ENCODE peak calls at places on chromosomes 4 and X, in seven cellular contexts. One of them, this sample, is unnamed.

GRCh38 chr4:154626793-154627484 is 14.5 kb upstream of the FGG start:
- DNase-seq in IMR-90: peak
- DNase-seq in coronary artery: no peak
- DNase-seq in colonic mucosa: peak
- DNase-seq in mesothelial cell of epicardium: peak
- DNase-seq in right atrium auricular region: peak
- DNase-seq in mucosa of descending colon: no peak
- DNase-seq in this sample: peak

GRCh38 chr4:6907658-6908191 is 1.9 kb upstream of the TBC1D14 start:
- DNase-seq in IMR-90: no peak
- DNase-seq in coronary artery: no peak
- DNase-seq in colonic mucosa: peak
- DNase-seq in mesothelial cell of epicardium: no peak
- DNase-seq in right atrium auricular region: no peak
- DNase-seq in mucosa of descending colon: peak
- DNase-seq in this sample: no peak

GRCh38 chr4:3708103-3708510 is 58.1 kb upstream of the ADRA2C start:
- DNase-seq in IMR-90: no peak
- DNase-seq in coronary artery: peak
- DNase-seq in colonic mucosa: no peak
- DNase-seq in mesothelial cell of epicardium: no peak
- DNase-seq in right atrium auricular region: no peak
- DNase-seq in mucosa of descending colon: peak
- DNase-seq in this sample: peak

GRCh38 chr4:89113415-89113814 is 2.1 kb downstream of the TIGD2 start:
- DNase-seq in IMR-90: no peak
- DNase-seq in coronary artery: no peak
- DNase-seq in colonic mucosa: no peak
- DNase-seq in mesothelial cell of epicardium: no peak
- DNase-seq in right atrium auricular region: no peak
- DNase-seq in mucosa of descending colon: no peak
- DNase-seq in this sample: no peak

GRCh38 chr4:125243835-125244397 is 70.8 kb upstream of the FAT4 start:
- DNase-seq in IMR-90: peak
- DNase-seq in coronary artery: no peak
- DNase-seq in colonic mucosa: no peak
- DNase-seq in mesothelial cell of epicardium: no peak
- DNase-seq in right atrium auricular region: no peak
- DNase-seq in mucosa of descending colon: no peak
- DNase-seq in this sample: no peak

GRCh38 chr4:147370473-147370872 is 110.4 kb upstream of the EDNRA start:
- DNase-seq in IMR-90: peak
- DNase-seq in coronary artery: no peak
- DNase-seq in colonic mucosa: no peak
- DNase-seq in mesothelial cell of epicardium: no peak
- DNase-seq in right atrium auricular region: no peak
- DNase-seq in mucosa of descending colon: no peak
- DNase-seq in this sample: no peak

GRCh38 chr4:115234405-115235093 is 121.1 kb upstream of the NDST4 start:
- DNase-seq in IMR-90: no peak
- DNase-seq in coronary artery: no peak
- DNase-seq in colonic mucosa: no peak
- DNase-seq in mesothelial cell of epicardium: no peak
- DNase-seq in right atrium auricular region: no peak
- DNase-seq in mucosa of descending colon: no peak
- DNase-seq in this sample: peak

GRCh38 chr4:7192252-7193039 is at the start of gene SORCS2:
- DNase-seq in IMR-90: peak
- DNase-seq in coronary artery: peak
- DNase-seq in colonic mucosa: peak
- DNase-seq in mesothelial cell of epicardium: peak
- DNase-seq in right atrium auricular region: no peak
- DNase-seq in mucosa of descending colon: no peak
- DNase-seq in this sample: peak

GRCh38 chrX:140439455-140439854 is 65.4 kb downstream of the SOX3 start:
- DNase-seq in IMR-90: no peak
- DNase-seq in coronary artery: no peak
- DNase-seq in colonic mucosa: no peak
- DNase-seq in mesothelial cell of epicardium: peak
- DNase-seq in right atrium auricular region: no peak
- DNase-seq in mucosa of descending colon: peak
- DNase-seq in this sample: no peak

GRCh38 chr4:128315756-128316520 is 28.3 kb upstream of the PGRMC2 start:
- DNase-seq in IMR-90: no peak
- DNase-seq in coronary artery: no peak
- DNase-seq in colonic mucosa: no peak
- DNase-seq in mesothelial cell of epicardium: no peak
- DNase-seq in right atrium auricular region: no peak
- DNase-seq in mucosa of descending colon: no peak
- DNase-seq in this sample: no peak

GRCh38 chr4:118112647-118113046 is 78.4 kb downstream of the NDST3 start:
- DNase-seq in IMR-90: peak
- DNase-seq in coronary artery: no peak
- DNase-seq in colonic mucosa: no peak
- DNase-seq in mesothelial cell of epicardium: no peak
- DNase-seq in right atrium auricular region: no peak
- DNase-seq in mucosa of descending colon: no peak
- DNase-seq in this sample: no peak

GRCh38 chr4:186144180-186144579 is 39.7 kb downstream of the FAM149A start:
- DNase-seq in IMR-90: peak
- DNase-seq in coronary artery: no peak
- DNase-seq in colonic mucosa: peak
- DNase-seq in mesothelial cell of epicardium: no peak
- DNase-seq in right atrium auricular region: peak
- DNase-seq in mucosa of descending colon: no peak
- DNase-seq in this sample: no peak
- TF ChIP-seq CTCF in IMR-90: no peak
- TF ChIP-seq CTCF in coronary artery: no peak
- TF ChIP-seq CTCF in colonic mucosa: no peak
- TF ChIP-seq CTCF in mesothelial cell of epicardium: no peak
- TF ChIP-seq CTCF in right atrium auricular region: no peak
- TF ChIP-seq CTCF in mucosa of descending colon: no peak
- TF ChIP-seq CTCF in this sample: no peak

DNA sequence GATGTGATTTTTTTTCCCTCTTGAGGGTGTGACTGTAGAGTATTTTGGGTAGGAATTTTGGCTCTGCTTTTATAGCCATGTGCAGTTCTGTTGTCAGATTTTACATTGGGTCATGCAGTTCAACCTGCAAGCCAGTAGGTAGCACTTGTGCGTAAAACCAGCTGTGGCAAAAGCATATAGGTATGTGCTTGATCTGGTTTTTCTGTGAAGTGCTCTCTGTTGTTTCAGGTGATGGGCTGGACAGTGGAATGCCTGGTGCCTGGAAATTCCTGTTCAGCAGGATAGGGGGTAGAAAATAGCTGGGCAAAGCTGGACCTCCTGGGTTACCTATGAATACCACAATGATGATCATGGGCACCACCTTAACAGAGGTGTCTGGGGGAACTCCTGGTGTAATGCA is 584.2 kb upstream of the PCDH10 start:
- DNase-seq in IMR-90: no peak
- DNase-seq in coronary artery: no peak
- DNase-seq in colonic mucosa: no peak
- DNase-seq in mesothelial cell of epicardium: no peak
- DNase-seq in right atrium auricular region: no peak
- DNase-seq in mucosa of descending colon: no peak
- DNase-seq in this sample: no peak
- TF ChIP-seq CTCF in IMR-90: no peak
- TF ChIP-seq CTCF in coronary artery: no peak
- TF ChIP-seq CTCF in colonic mucosa: no peak
- TF ChIP-seq CTCF in mesothelial cell of epicardium: no peak
- TF ChIP-seq CTCF in right atrium auricular region: no peak
- TF ChIP-seq CTCF in mucosa of descending colon: no peak
- TF ChIP-seq CTCF in this sample: no peak

GRCh38 chrX:16436348-16437188 is 213.4 kb upstream of the S100G start:
- DNase-seq in IMR-90: peak
- DNase-seq in coronary artery: peak
- DNase-seq in colonic mucosa: peak
- DNase-seq in mesothelial cell of epicardium: peak
- DNase-seq in right atrium auricular region: peak
- DNase-seq in mucosa of descending colon: no peak
- DNase-seq in this sample: peak
- TF ChIP-seq CTCF in IMR-90: peak
- TF ChIP-seq CTCF in coronary artery: peak
- TF ChIP-seq CTCF in colonic mucosa: peak
- TF ChIP-seq CTCF in mesothelial cell of epicardium: peak
- TF ChIP-seq CTCF in right atrium auricular region: peak
- TF ChIP-seq CTCF in mucosa of descending colon: peak
- TF ChIP-seq CTCF in this sample: peak

GRCh38 chrX:41009816-41010187 is 75.4 kb upstream of the USP9X start:
- DNase-seq in IMR-90: no peak
- DNase-seq in coronary artery: no peak
- DNase-seq in colonic mucosa: no peak
- DNase-seq in mesothelial cell of epicardium: no peak
- DNase-seq in right atrium auricular region: no peak
- DNase-seq in mucosa of descending colon: no peak
- DNase-seq in this sample: peak

GRCh38 chrX:41014776-41015175 is 70.5 kb upstream of the USP9X start:
- DNase-seq in IMR-90: peak
- DNase-seq in coronary artery: no peak
- DNase-seq in colonic mucosa: no peak
- DNase-seq in mesothelial cell of epicardium: no peak
- DNase-seq in right atrium auricular region: no peak
- DNase-seq in mucosa of descending colon: no peak
- DNase-seq in this sample: no peak

GRCh38 chrX:41005445-41005992 is 79.7 kb upstream of the USP9X start:
- DNase-seq in IMR-90: no peak
- DNase-seq in coronary artery: no peak
- DNase-seq in colonic mucosa: no peak
- DNase-seq in mesothelial cell of epicardium: no peak
- DNase-seq in right atrium auricular region: no peak
- DNase-seq in mucosa of descending colon: no peak
- DNase-seq in this sample: no peak

GRCh38 chrX:41010188-41010846 is 74.9 kb upstream of the USP9X start:
- DNase-seq in IMR-90: peak
- DNase-seq in coronary artery: peak
- DNase-seq in colonic mucosa: peak
- DNase-seq in mesothelial cell of epicardium: peak
- DNase-seq in right atrium auricular region: peak
- DNase-seq in mucosa of descending colon: peak
- DNase-seq in this sample: peak
- TF ChIP-seq CTCF in IMR-90: peak
- TF ChIP-seq CTCF in coronary artery: no peak
- TF ChIP-seq CTCF in colonic mucosa: no peak
- TF ChIP-seq CTCF in mesothelial cell of epicardium: no peak
- TF ChIP-seq CTCF in right atrium auricular region: peak
- TF ChIP-seq CTCF in mucosa of descending colon: no peak
- TF ChIP-seq CTCF in this sample: no peak

GRCh38 chr4:107760281-107760947 is 40.4 kb upstream of the PAPSS1 start:
- DNase-seq in IMR-90: peak
- DNase-seq in coronary artery: no peak
- DNase-seq in colonic mucosa: peak
- DNase-seq in mesothelial cell of epicardium: no peak
- DNase-seq in right atrium auricular region: no peak
- DNase-seq in mucosa of descending colon: no peak
- DNase-seq in this sample: no peak

GRCh38 chr4:107757293-107757692 is 37.3 kb upstream of the PAPSS1 start:
- DNase-seq in IMR-90: no peak
- DNase-seq in coronary artery: no peak
- DNase-seq in colonic mucosa: no peak
- DNase-seq in mesothelial cell of epicardium: no peak
- DNase-seq in right atrium auricular region: no peak
- DNase-seq in mucosa of descending colon: no peak
- DNase-seq in this sample: no peak

GRCh38 chr4:107755841-107756356 is 35.9 kb upstream of the PAPSS1 start:
- DNase-seq in IMR-90: peak
- DNase-seq in coronary artery: no peak
- DNase-seq in colonic mucosa: no peak
- DNase-seq in mesothelial cell of epicardium: no peak
- DNase-seq in right atrium auricular region: no peak
- DNase-seq in mucosa of descending colon: no peak
- DNase-seq in this sample: no peak

GRCh38 chr4:107757860-107758476 is 37.9 kb upstream of the PAPSS1 start:
- DNase-seq in IMR-90: peak
- DNase-seq in coronary artery: no peak
- DNase-seq in colonic mucosa: no peak
- DNase-seq in mesothelial cell of epicardium: no peak
- DNase-seq in right atrium auricular region: no peak
- DNase-seq in mucosa of descending colon: no peak
- DNase-seq in this sample: peak
- TF ChIP-seq CTCF in IMR-90: peak
- TF ChIP-seq CTCF in coronary artery: peak
- TF ChIP-seq CTCF in colonic mucosa: peak
- TF ChIP-seq CTCF in mesothelial cell of epicardium: peak
- TF ChIP-seq CTCF in right atrium auricular region: peak
- TF ChIP-seq CTCF in mucosa of descending colon: peak
- TF ChIP-seq CTCF in this sample: peak